ENCODE peak calls at places on chromosomes 16 and 17, in six cellular contexts. One of them, this sample, is unnamed.

GRCh38 chr17:50884354-50885311 is 18.5 kb upstream of the TOB1 start:
- DNase-seq in NCI-H2081 treated with DMSO at 0.1 percent for 48 hours: no peak
- DNase-seq in A172: peak
- DNase-seq in stimulated activated CD4-positive, alpha-beta T cell treated with anti-CD3 and anti-CD28 coated beads, Interleukin-15, amount 100 ng/mL, for 1 hour: no peak
- DNase-seq in C1 segment of cervical spinal cord: no peak
- DNase-seq in cardiac fibroblast: no peak
- DNase-seq in this sample: no peak

GRCh38 chr16:4713663-4714501 is 20.2 kb downstream of the ANKS3 start:
- DNase-seq in NCI-H2081 treated with DMSO at 0.1 percent for 48 hours: no peak
- DNase-seq in A172: no peak
- DNase-seq in C1 segment of cervical spinal cord: no peak
- DNase-seq in stimulated activated CD4-positive, alpha-beta T cell treated with anti-CD3 and anti-CD28 coated beads, Interleukin-15, amount 100 ng/mL, for 1 hour: no peak
- DNase-seq in cardiac fibroblast: no peak
- DNase-seq in this sample: no peak

GRCh38 chr17:75950850-75951554 is 10.2 kb upstream of the FBF1 start:
- DNase-seq in C1 segment of cervical spinal cord: no peak
- DNase-seq in A172: peak
- DNase-seq in cardiac fibroblast: no peak
- DNase-seq in stimulated activated CD4-positive, alpha-beta T cell treated with anti-CD3 and anti-CD28 coated beads, Interleukin-15, amount 100 ng/mL, for 1 hour: no peak
- DNase-seq in NCI-H2081 treated with DMSO at 0.1 percent for 48 hours: no peak
- DNase-seq in this sample: no peak

GRCh38 chr17:83199500-83200201 is 120.2 kb downstream of the METRNL start:
- DNase-seq in C1 segment of cervical spinal cord: no peak
- DNase-seq in stimulated activated CD4-positive, alpha-beta T cell treated with anti-CD3 and anti-CD28 coated beads, Interleukin-15, amount 100 ng/mL, for 1 hour: no peak
- DNase-seq in A172: peak
- DNase-seq in NCI-H2081 treated with DMSO at 0.1 percent for 48 hours: no peak
- DNase-seq in cardiac fibroblast: peak
- DNase-seq in this sample: peak

GRCh38 chr17:73494955-73495349 is 149.3 kb downstream of the SDK2 start:
- DNase-seq in cardiac fibroblast: no peak
- DNase-seq in NCI-H2081 treated with DMSO at 0.1 percent for 48 hours: no peak
- DNase-seq in stimulated activated CD4-positive, alpha-beta T cell treated with anti-CD3 and anti-CD28 coated beads, Interleukin-15, amount 100 ng/mL, for 1 hour: no peak
- DNase-seq in C1 segment of cervical spinal cord: no peak
- DNase-seq in A172: no peak
- DNase-seq in this sample: no peak

GRCh38 chr17:66704858-66705257 is 130.1 kb upstream of the CACNG5 start:
- DNase-seq in cardiac fibroblast: no peak
- DNase-seq in A172: no peak
- DNase-seq in stimulated activated CD4-positive, alpha-beta T cell treated with anti-CD3 and anti-CD28 coated beads, Interleukin-15, amount 100 ng/mL, for 1 hour: no peak
- DNase-seq in C1 segment of cervical spinal cord: no peak
- DNase-seq in NCI-H2081 treated with DMSO at 0.1 percent for 48 hours: no peak
- DNase-seq in this sample: no peak

GRCh38 chr16:31710880-31711279 is 162.7 kb upstream of the ZNF267 start:
- DNase-seq in C1 segment of cervical spinal cord: no peak
- DNase-seq in cardiac fibroblast: no peak
- DNase-seq in NCI-H2081 treated with DMSO at 0.1 percent for 48 hours: no peak
- DNase-seq in A172: no peak
- DNase-seq in stimulated activated CD4-positive, alpha-beta T cell treated with anti-CD3 and anti-CD28 coated beads, Interleukin-15, amount 100 ng/mL, for 1 hour: no peak
- DNase-seq in this sample: no peak

GRCh38 chr17:36001109-36001735 is at the start of gene CCL15:
- DNase-seq in cardiac fibroblast: no peak
- DNase-seq in A172: no peak
- DNase-seq in stimulated activated CD4-positive, alpha-beta T cell treated with anti-CD3 and anti-CD28 coated beads, Interleukin-15, amount 100 ng/mL, for 1 hour: no peak
- DNase-seq in NCI-H2081 treated with DMSO at 0.1 percent for 48 hours: no peak
- DNase-seq in C1 segment of cervical spinal cord: no peak
- DNase-seq in this sample: no peak

GRCh38 chr17:57600092-57600491 is 145.0 kb downstream of the CCDC182 start:
- DNase-seq in A172: no peak
- DNase-seq in NCI-H2081 treated with DMSO at 0.1 percent for 48 hours: no peak
- DNase-seq in cardiac fibroblast: no peak
- DNase-seq in C1 segment of cervical spinal cord: no peak
- DNase-seq in stimulated activated CD4-positive, alpha-beta T cell treated with anti-CD3 and anti-CD28 coated beads, Interleukin-15, amount 100 ng/mL, for 1 hour: no peak
- DNase-seq in this sample: no peak

GRCh38 chr16:19717319-19717718 is 708 bp downstream of the KNOP1 start:
- DNase-seq in stimulated activated CD4-positive, alpha-beta T cell treated with anti-CD3 and anti-CD28 coated beads, Interleukin-15, amount 100 ng/mL, for 1 hour: no peak
- DNase-seq in A172: peak
- DNase-seq in cardiac fibroblast: no peak
- DNase-seq in NCI-H2081 treated with DMSO at 0.1 percent for 48 hours: no peak
- DNase-seq in C1 segment of cervical spinal cord: no peak
- DNase-seq in this sample: no peak

GRCh38 chr17:2049333-2050245 is 5.3 kb upstream of the HIC1 start:
- DNase-seq in C1 segment of cervical spinal cord: no peak
- DNase-seq in cardiac fibroblast: peak
- DNase-seq in A172: no peak
- DNase-seq in stimulated activated CD4-positive, alpha-beta T cell treated with anti-CD3 and anti-CD28 coated beads, Interleukin-15, amount 100 ng/mL, for 1 hour: peak
- DNase-seq in NCI-H2081 treated with DMSO at 0.1 percent for 48 hours: no peak
- DNase-seq in this sample: peak

GRCh38 chr17:79645022-79645776 is 34.3 kb upstream of the RBFOX3 start:
- DNase-seq in stimulated activated CD4-positive, alpha-beta T cell treated with anti-CD3 and anti-CD28 coated beads, Interleukin-15, amount 100 ng/mL, for 1 hour: no peak
- DNase-seq in C1 segment of cervical spinal cord: no peak
- DNase-seq in NCI-H2081 treated with DMSO at 0.1 percent for 48 hours: no peak
- DNase-seq in A172: no peak
- DNase-seq in cardiac fibroblast: no peak
- DNase-seq in this sample: no peak

GRCh38 chr17:70144260-70144846 is 25.0 kb upstream of the KCNJ2 start:
- DNase-seq in cardiac fibroblast: peak
- DNase-seq in NCI-H2081 treated with DMSO at 0.1 percent for 48 hours: no peak
- DNase-seq in A172: no peak
- DNase-seq in C1 segment of cervical spinal cord: no peak
- DNase-seq in stimulated activated CD4-positive, alpha-beta T cell treated with anti-CD3 and anti-CD28 coated beads, Interleukin-15, amount 100 ng/mL, for 1 hour: no peak
- DNase-seq in this sample: no peak

GRCh38 chr17:8420041-8420934 is 15.4 kb upstream of the NDEL1 start:
- DNase-seq in C1 segment of cervical spinal cord: no peak
- DNase-seq in A172: peak
- DNase-seq in stimulated activated CD4-positive, alpha-beta T cell treated with anti-CD3 and anti-CD28 coated beads, Interleukin-15, amount 100 ng/mL, for 1 hour: no peak
- DNase-seq in NCI-H2081 treated with DMSO at 0.1 percent for 48 hours: no peak
- DNase-seq in cardiac fibroblast: peak
- DNase-seq in this sample: peak

GRCh38 chr17:43327834-43328420 is 70.9 kb upstream of the ARL4D start:
- DNase-seq in NCI-H2081 treated with DMSO at 0.1 percent for 48 hours: no peak
- DNase-seq in cardiac fibroblast: no peak
- DNase-seq in A172: no peak
- DNase-seq in C1 segment of cervical spinal cord: no peak
- DNase-seq in stimulated activated CD4-positive, alpha-beta T cell treated with anti-CD3 and anti-CD28 coated beads, Interleukin-15, amount 100 ng/mL, for 1 hour: no peak
- DNase-seq in this sample: no peak

GRCh38 chr17:50356418-50356817 is 10.5 kb downstream of the XYLT2 start:
- DNase-seq in C1 segment of cervical spinal cord: no peak
- DNase-seq in cardiac fibroblast: no peak
- DNase-seq in A172: no peak
- DNase-seq in stimulated activated CD4-positive, alpha-beta T cell treated with anti-CD3 and anti-CD28 coated beads, Interleukin-15, amount 100 ng/mL, for 1 hour: no peak
- DNase-seq in NCI-H2081 treated with DMSO at 0.1 percent for 48 hours: no peak
- DNase-seq in this sample: no peak

GRCh38 chr16:19860146-19861030 is 24.3 kb downstream of the GPRC5B start:
- DNase-seq in cardiac fibroblast: peak
- DNase-seq in stimulated activated CD4-positive, alpha-beta T cell treated with anti-CD3 and anti-CD28 coated beads, Interleukin-15, amount 100 ng/mL, for 1 hour: no peak
- DNase-seq in NCI-H2081 treated with DMSO at 0.1 percent for 48 hours: no peak
- DNase-seq in A172: peak
- DNase-seq in C1 segment of cervical spinal cord: no peak
- DNase-seq in this sample: no peak

GRCh38 chr16:48831081-48831722 is 221.2 kb upstream of the N4BP1 start:
- DNase-seq in cardiac fibroblast: no peak
- DNase-seq in A172: no peak
- DNase-seq in NCI-H2081 treated with DMSO at 0.1 percent for 48 hours: no peak
- DNase-seq in C1 segment of cervical spinal cord: no peak
- DNase-seq in stimulated activated CD4-positive, alpha-beta T cell treated with anti-CD3 and anti-CD28 coated beads, Interleukin-15, amount 100 ng/mL, for 1 hour: no peak
- DNase-seq in this sample: no peak

GRCh38 chr17:1490643-1491405 is 1.7 kb downstream of the MYO1C start:
- DNase-seq in stimulated activated CD4-positive, alpha-beta T cell treated with anti-CD3 and anti-CD28 coated beads, Interleukin-15, amount 100 ng/mL, for 1 hour: peak
- DNase-seq in NCI-H2081 treated with DMSO at 0.1 percent for 48 hours: no peak
- DNase-seq in cardiac fibroblast: peak
- DNase-seq in A172: no peak
- DNase-seq in C1 segment of cervical spinal cord: no peak
- DNase-seq in this sample: peak

GRCh38 chr17:74211929-74212261 is 1.5 kb upstream of the TTYH2 start:
- DNase-seq in C1 segment of cervical spinal cord: no peak
- DNase-seq in A172: no peak
- DNase-seq in stimulated activated CD4-positive, alpha-beta T cell treated with anti-CD3 and anti-CD28 coated beads, Interleukin-15, amount 100 ng/mL, for 1 hour: no peak
- DNase-seq in cardiac fibroblast: peak
- DNase-seq in NCI-H2081 treated with DMSO at 0.1 percent for 48 hours: no peak
- DNase-seq in this sample: no peak

GRCh38 chr16:82715160-82715559 is 88.4 kb downstream of the CDH13 start:
- DNase-seq in NCI-H2081 treated with DMSO at 0.1 percent for 48 hours: no peak
- DNase-seq in cardiac fibroblast: no peak
- DNase-seq in A172: no peak
- DNase-seq in C1 segment of cervical spinal cord: no peak
- DNase-seq in stimulated activated CD4-positive, alpha-beta T cell treated with anti-CD3 and anti-CD28 coated beads, Interleukin-15, amount 100 ng/mL, for 1 hour: no peak
- DNase-seq in this sample: no peak

GRCh38 chr16:68823401-68823800 is 19.9 kb upstream of the TANGO6 start:
- DNase-seq in C1 segment of cervical spinal cord: no peak
- DNase-seq in A172: peak
- DNase-seq in NCI-H2081 treated with DMSO at 0.1 percent for 48 hours: no peak
- DNase-seq in stimulated activated CD4-positive, alpha-beta T cell treated with anti-CD3 and anti-CD28 coated beads, Interleukin-15, amount 100 ng/mL, for 1 hour: no peak
- DNase-seq in cardiac fibroblast: peak
- DNase-seq in this sample: no peak

GRCh38 chr17:34852141-34852540 is 109.1 kb downstream of the CCT6B start:
- DNase-seq in A172: no peak
- DNase-seq in stimulated activated CD4-positive, alpha-beta T cell treated with anti-CD3 and anti-CD28 coated beads, Interleukin-15, amount 100 ng/mL, for 1 hour: no peak
- DNase-seq in cardiac fibroblast: no peak
- DNase-seq in C1 segment of cervical spinal cord: no peak
- DNase-seq in NCI-H2081 treated with DMSO at 0.1 percent for 48 hours: no peak
- DNase-seq in this sample: no peak

GRCh38 chr17:73343168-73343634 is 31.4 kb upstream of the CDC42EP4 start:
- DNase-seq in cardiac fibroblast: peak
- DNase-seq in C1 segment of cervical spinal cord: no peak
- DNase-seq in A172: peak
- DNase-seq in stimulated activated CD4-positive, alpha-beta T cell treated with anti-CD3 and anti-CD28 coated beads, Interleukin-15, amount 100 ng/mL, for 1 hour: no peak
- DNase-seq in NCI-H2081 treated with DMSO at 0.1 percent for 48 hours: no peak
- DNase-seq in this sample: peak

GRCh38 chr17:60141111-60142018 is 8.4 kb upstream of the CA4 start:
- DNase-seq in NCI-H2081 treated with DMSO at 0.1 percent for 48 hours: no peak
- DNase-seq in A172: no peak
- DNase-seq in stimulated activated CD4-positive, alpha-beta T cell treated with anti-CD3 and anti-CD28 coated beads, Interleukin-15, amount 100 ng/mL, for 1 hour: no peak
- DNase-seq in cardiac fibroblast: peak
- DNase-seq in C1 segment of cervical spinal cord: no peak
- DNase-seq in this sample: peak

GRCh38 chr16:24991349-24991748 is 23.8 kb downstream of the ARHGAP17 start:
- DNase-seq in NCI-H2081 treated with DMSO at 0.1 percent for 48 hours: no peak
- DNase-seq in cardiac fibroblast: no peak
- DNase-seq in A172: no peak
- DNase-seq in stimulated activated CD4-positive, alpha-beta T cell treated with anti-CD3 and anti-CD28 coated beads, Interleukin-15, amount 100 ng/mL, for 1 hour: no peak
- DNase-seq in C1 segment of cervical spinal cord: no peak
- DNase-seq in this sample: no peak

GRCh38 chr16:22161999-22162657 is at the start of gene SDR42E2:
- DNase-seq in cardiac fibroblast: no peak
- DNase-seq in C1 segment of cervical spinal cord: no peak
- DNase-seq in A172: no peak
- DNase-seq in stimulated activated CD4-positive, alpha-beta T cell treated with anti-CD3 and anti-CD28 coated beads, Interleukin-15, amount 100 ng/mL, for 1 hour: peak
- DNase-seq in NCI-H2081 treated with DMSO at 0.1 percent for 48 hours: no peak
- DNase-seq in this sample: no peak

GRCh38 chr17:41937970-41938851 is 7.8 kb downstream of the ODAD4 start:
- DNase-seq in A172: no peak
- DNase-seq in stimulated activated CD4-positive, alpha-beta T cell treated with anti-CD3 and anti-CD28 coated beads, Interleukin-15, amount 100 ng/mL, for 1 hour: no peak
- DNase-seq in NCI-H2081 treated with DMSO at 0.1 percent for 48 hours: no peak
- DNase-seq in C1 segment of cervical spinal cord: no peak
- DNase-seq in cardiac fibroblast: no peak
- DNase-seq in this sample: no peak

GRCh38 chr17:81486174-81486810 is 26.3 kb downstream of the ACTG1 start:
- DNase-seq in C1 segment of cervical spinal cord: no peak
- DNase-seq in cardiac fibroblast: no peak
- DNase-seq in A172: no peak
- DNase-seq in NCI-H2081 treated with DMSO at 0.1 percent for 48 hours: no peak
- DNase-seq in stimulated activated CD4-positive, alpha-beta T cell treated with anti-CD3 and anti-CD28 coated beads, Interleukin-15, amount 100 ng/mL, for 1 hour: no peak
- DNase-seq in this sample: no peak

GRCh38 chr16:60127196-60127595 is 1393.1 kb upstream of the GOT2 start:
- DNase-seq in A172: no peak
- DNase-seq in C1 segment of cervical spinal cord: no peak
- DNase-seq in NCI-H2081 treated with DMSO at 0.1 percent for 48 hours: no peak
- DNase-seq in cardiac fibroblast: no peak
- DNase-seq in stimulated activated CD4-positive, alpha-beta T cell treated with anti-CD3 and anti-CD28 coated beads, Interleukin-15, amount 100 ng/mL, for 1 hour: no peak
- DNase-seq in this sample: no peak

GRCh38 chr16:71479420-71479819 is 9.7 kb downstream of the ZNF19 start:
- DNase-seq in stimulated activated CD4-positive, alpha-beta T cell treated with anti-CD3 and anti-CD28 coated beads, Interleukin-15, amount 100 ng/mL, for 1 hour: no peak
- DNase-seq in A172: no peak
- DNase-seq in NCI-H2081 treated with DMSO at 0.1 percent for 48 hours: no peak
- DNase-seq in cardiac fibroblast: peak
- DNase-seq in C1 segment of cervical spinal cord: no peak
- DNase-seq in this sample: no peak

GRCh38 chr16:56534847-56535383 is 15.1 kb upstream of the BBS2 start:
- DNase-seq in A172: no peak
- DNase-seq in NCI-H2081 treated with DMSO at 0.1 percent for 48 hours: no peak
- DNase-seq in stimulated activated CD4-positive, alpha-beta T cell treated with anti-CD3 and anti-CD28 coated beads, Interleukin-15, amount 100 ng/mL, for 1 hour: no peak
- DNase-seq in cardiac fibroblast: no peak
- DNase-seq in C1 segment of cervical spinal cord: no peak
- DNase-seq in this sample: no peak

GRCh38 chr16:71526111-71526998 is at the start of gene CHST4:
- DNase-seq in C1 segment of cervical spinal cord: no peak
- DNase-seq in NCI-H2081 treated with DMSO at 0.1 percent for 48 hours: no peak
- DNase-seq in stimulated activated CD4-positive, alpha-beta T cell treated with anti-CD3 and anti-CD28 coated beads, Interleukin-15, amount 100 ng/mL, for 1 hour: no peak
- DNase-seq in A172: peak
- DNase-seq in cardiac fibroblast: peak
- DNase-seq in this sample: no peak

GRCh38 chr17:36092228-36092627 is 2.3 kb upstream of the CCL3 start:
- DNase-seq in stimulated activated CD4-positive, alpha-beta T cell treated with anti-CD3 and anti-CD28 coated beads, Interleukin-15, amount 100 ng/mL, for 1 hour: no peak
- DNase-seq in NCI-H2081 treated with DMSO at 0.1 percent for 48 hours: no peak
- DNase-seq in cardiac fibroblast: no peak
- DNase-seq in A172: no peak
- DNase-seq in C1 segment of cervical spinal cord: no peak
- DNase-seq in this sample: no peak